ENCODE peak calls at places on chromosomes 7 and 10, in five cellular contexts. I is NT2/D1, P is cardiac muscle cell, Q is AG04450, J is brain microvascular endothelial cell. A is an unnamed sample.
A peak's percentile ranks its signal among the peaks of the same experiment; 100 is the strongest.

GRCh38 chr10:16887565-16887964 is 70.3 kb upstream of the RSU1 start:
- DNase-seq in J (peak; percentile 86), Q (peak; percentile 26), I (no peak), P (no peak), A (no peak)

GRCh38 chr7:1709281-1709680 is 39.2 kb downstream of the ELFN1 start:
- DNase-seq in Q (no peak), I (no peak), J (no peak), P (no peak), A (no peak)

GRCh38 chr7:129986600-129986999 is 33.8 kb upstream of the UBE2H start:
- DNase-seq in Q (no peak), I (no peak), P (no peak), J (no peak), A (no peak)

GRCh38 chr7:19984231-19984632 is 210.8 kb upstream of the TMEM196 start:
- DNase-seq in I (no peak), Q (no peak), J (no peak), P (no peak), A (no peak)

GRCh38 chr10:8380833-8381491 is 326.5 kb downstream of the GATA3 start:
- DNase-seq in P (no peak), Q (no peak), I (no peak), J (no peak), A (no peak)

GRCh38 chr10:49001861-49002675 is 62.4 kb upstream of the LRRC18 start:
- DNase-seq in I (no peak), J (no peak), P (no peak), Q (no peak), A (no peak)

GRCh38 chr7:112007185-112007584 is 199.0 kb downstream of the DOCK4 start:
- DNase-seq in P (no peak), J (no peak), Q (no peak), I (no peak), A (no peak)

GRCh38 chr7:28685291-28685659 is 272.9 kb downstream of the TRIL start:
- DNase-seq in P (no peak), I (no peak), Q (no peak), J (no peak), A (no peak)

GRCh38 chr7:109179601-109180000 is 609.9 kb downstream of the DNAJB9 start:
- DNase-seq in J (no peak), I (no peak), Q (no peak), P (no peak), A (no peak)

GRCh38 chr7:42263971-42264370 is 27.0 kb upstream of the GLI3 start:
- DNase-seq in I (no peak), Q (no peak), J (no peak), P (no peak), A (no peak)

GRCh38 chr10:5527332-5528200 is 2.8 kb downstream of the CALML3 start:
- DNase-seq in Q (no peak), I (no peak), P (no peak), J (no peak), A (no peak)

DNA sequence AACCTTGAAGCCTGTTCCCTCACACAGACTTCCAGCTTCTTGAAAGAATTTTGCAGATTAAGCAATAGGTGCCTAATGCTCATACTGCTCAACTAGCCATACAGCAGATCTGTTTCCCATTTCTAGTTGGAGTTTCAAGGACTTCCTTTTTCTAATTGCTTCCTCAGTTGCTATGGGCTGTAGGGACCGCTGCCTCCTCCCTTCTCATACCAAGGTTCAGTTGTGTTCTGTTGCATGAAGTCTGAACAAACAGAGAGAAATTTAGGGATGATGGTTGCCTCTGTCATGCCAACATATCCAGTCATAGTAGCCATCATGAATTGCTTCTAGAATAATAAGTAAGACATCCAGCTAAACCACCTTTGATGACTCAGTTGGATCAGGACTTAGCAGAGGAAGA is 6.8 kb downstream of the ITGA8 start:
- DNase-seq in Q (no peak), J (peak; percentile 16), I (no peak), P (no peak), A (no peak)
- H3K27me3 ChIP-seq in Q (peaks cover 14% of the 10 kb centered on the region), J (no peaks in the 10 kb centered on the region), I (peaks cover 7% of the 10 kb centered on the region), P (peaks cover 4% of the 10 kb centered on the region), A (no peaks in the 10 kb centered on the region)

DNA sequence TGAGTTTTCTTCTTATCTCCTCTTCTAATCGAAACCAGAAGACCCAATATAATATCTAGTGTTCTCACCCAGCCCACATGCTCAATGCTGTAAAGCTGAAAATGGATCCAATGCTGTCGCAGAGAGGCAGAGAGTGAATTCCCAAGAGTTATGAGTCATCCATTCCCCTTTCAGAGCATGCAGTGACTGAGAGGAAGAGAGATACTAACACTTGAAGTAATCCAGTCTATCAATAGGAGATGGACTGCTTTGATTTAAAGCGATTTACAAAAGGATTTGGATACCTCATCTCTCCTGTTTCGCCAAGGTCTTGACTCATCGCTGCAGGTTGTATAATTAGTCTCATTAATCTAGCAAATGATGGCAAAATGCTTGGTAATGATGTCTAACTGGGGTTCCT is 41.5 kb upstream of the PRKCQ start:
- DNase-seq in I (peak; percentile 13), J (peak; percentile 22), Q (no peak), P (no peak), A (no peak)
- H3K27me3 ChIP-seq in I (no peaks in the 10 kb centered on the region), J (no peaks in the 10 kb centered on the region), Q (no peaks in the 10 kb centered on the region), P (no peaks in the 10 kb centered on the region), A (no peaks in the 10 kb centered on the region)

DNA sequence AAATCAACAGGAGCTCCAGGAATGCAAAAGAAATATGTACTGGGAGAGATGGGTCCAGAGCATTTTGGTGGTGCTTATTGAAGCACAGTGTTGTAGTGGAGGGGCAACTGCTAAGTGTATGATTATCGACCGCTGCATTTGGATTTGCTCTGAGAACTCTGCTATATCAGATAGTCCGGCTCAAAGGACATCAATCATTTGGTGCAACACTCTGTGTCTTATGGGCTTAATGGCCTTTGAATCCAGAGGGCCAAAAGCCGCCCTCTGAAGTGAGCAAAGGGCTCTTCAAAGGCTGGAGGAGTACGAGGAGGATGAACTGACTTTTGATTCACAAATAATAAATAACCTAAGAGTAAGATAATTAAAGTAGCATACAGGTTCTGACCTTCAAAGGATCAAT is 9.4 kb upstream of the IKZF1 start:
- DNase-seq in Q (no peak), I (no peak), P (no peak), J (no peak), A (no peak)
- H3K27me3 ChIP-seq in Q (no peaks in the 10 kb centered on the region), I (no peaks in the 10 kb centered on the region), P (no peaks in the 10 kb centered on the region), J (no peaks in the 10 kb centered on the region), A (no peaks in the 10 kb centered on the region)

GRCh38 chr10:100786591-100786990 is 41.2 kb downstream of the PAX2 start:
- DNase-seq in Q (no peak), P (no peak), J (no peak), I (no peak), A (no peak)
- H3K27me3 ChIP-seq in Q (peaks cover 35% of the 10 kb centered on the region), P (peaks cover 17% of the 10 kb centered on the region), J (peaks cover 19% of the 10 kb centered on the region), I (peaks cover 15% of the 10 kb centered on the region), A (no peaks in the 10 kb centered on the region)